ENCODE peak calls at places on chromosomes 1 and 21, in six cellular contexts. One of them, this sample, is unnamed.

GRCh38 chr21:37373539-37373938 is 7.0 kb downstream of the DYRK1A start:
- DNase-seq in lung: no peak
- DNase-seq in lower lobe of right lung: no peak
- DNase-seq in BE2C: no peak
- DNase-seq in left lung: no peak
- DNase-seq in naive thymus-derived CD4-positive, alpha-beta T cell: no peak
- DNase-seq in this sample: no peak

GRCh38 chr1:89692601-89693503 is 59.9 kb downstream of the LRRC8C start:
- DNase-seq in lung: no peak
- DNase-seq in lower lobe of right lung: no peak
- DNase-seq in BE2C: peak; percentile 16
- DNase-seq in left lung: no peak
- DNase-seq in naive thymus-derived CD4-positive, alpha-beta T cell: no peak
- DNase-seq in this sample: no peak

GRCh38 chr1:31164291-31164690 is 75.4 kb downstream of the NKAIN1 start:
- DNase-seq in lung: no peak
- DNase-seq in lower lobe of right lung: no peak
- DNase-seq in BE2C: no peak
- DNase-seq in left lung: no peak
- DNase-seq in naive thymus-derived CD4-positive, alpha-beta T cell: no peak
- DNase-seq in this sample: no peak

GRCh38 chr1:156673387-156674121 is 3.7 kb downstream of the NES start:
- DNase-seq in lung: no peak
- DNase-seq in lower lobe of right lung: no peak
- DNase-seq in BE2C: no peak
- DNase-seq in left lung: peak; percentile 35
- DNase-seq in naive thymus-derived CD4-positive, alpha-beta T cell: no peak
- DNase-seq in this sample: no peak

GRCh38 chr1:161970633-161971032 is 53.0 kb downstream of the OLFML2B start:
- DNase-seq in lung: no peak
- DNase-seq in lower lobe of right lung: no peak
- DNase-seq in BE2C: no peak
- DNase-seq in left lung: peak; percentile 54
- DNase-seq in naive thymus-derived CD4-positive, alpha-beta T cell: no peak
- DNase-seq in this sample: no peak

GRCh38 chr1:9881838-9882249 is 28.2 kb downstream of the CTNNBIP1 start:
- DNase-seq in lung: no peak
- DNase-seq in lower lobe of right lung: no peak
- DNase-seq in BE2C: no peak
- DNase-seq in left lung: peak; percentile 31
- DNase-seq in naive thymus-derived CD4-positive, alpha-beta T cell: no peak
- DNase-seq in this sample: no peak

GRCh38 chr1:234478152-234478480 is 863 bp downstream of the TARBP1 start:
- DNase-seq in lung: peak; percentile 66
- DNase-seq in lower lobe of right lung: peak; percentile 81
- DNase-seq in BE2C: no peak
- DNase-seq in left lung: peak; percentile 92
- DNase-seq in naive thymus-derived CD4-positive, alpha-beta T cell: peak; percentile 75
- DNase-seq in this sample: peak; percentile 87

GRCh38 chr1:38817958-38818705 is 41.4 kb downstream of the RRAGC start:
- DNase-seq in lung: no peak
- DNase-seq in lower lobe of right lung: peak; percentile 61
- DNase-seq in BE2C: peak; percentile 64
- DNase-seq in left lung: peak; percentile 92
- DNase-seq in naive thymus-derived CD4-positive, alpha-beta T cell: peak; percentile 56
- DNase-seq in this sample: no peak

GRCh38 chr1:230542681-230543080 is 99.6 kb upstream of the COG2 start:
- DNase-seq in lung: no peak
- DNase-seq in lower lobe of right lung: no peak
- DNase-seq in BE2C: no peak
- DNase-seq in left lung: no peak
- DNase-seq in naive thymus-derived CD4-positive, alpha-beta T cell: no peak
- DNase-seq in this sample: no peak

GRCh38 chr1:231214918-231215675 is 25.9 kb upstream of the GNPAT start:
- DNase-seq in lung: no peak
- DNase-seq in lower lobe of right lung: no peak
- DNase-seq in BE2C: no peak
- DNase-seq in left lung: no peak
- DNase-seq in naive thymus-derived CD4-positive, alpha-beta T cell: no peak
- DNase-seq in this sample: no peak

GRCh38 chr1:186897008-186897407 is 68.3 kb downstream of the PLA2G4A start:
- DNase-seq in lung: no peak
- DNase-seq in lower lobe of right lung: no peak
- DNase-seq in BE2C: no peak
- DNase-seq in left lung: no peak
- DNase-seq in naive thymus-derived CD4-positive, alpha-beta T cell: no peak
- DNase-seq in this sample: no peak

GRCh38 chr1:232786845-232787455 is 18.3 kb upstream of the MAP10 start:
- DNase-seq in lung: no peak
- DNase-seq in lower lobe of right lung: no peak
- DNase-seq in BE2C: no peak
- DNase-seq in left lung: no peak
- DNase-seq in naive thymus-derived CD4-positive, alpha-beta T cell: no peak
- DNase-seq in this sample: no peak

GRCh38 chr1:8137406-8138244 is 111.5 kb upstream of the ERRFI1 start:
- DNase-seq in lung: no peak
- DNase-seq in lower lobe of right lung: no peak
- DNase-seq in BE2C: no peak
- DNase-seq in left lung: no peak
- DNase-seq in naive thymus-derived CD4-positive, alpha-beta T cell: no peak
- DNase-seq in this sample: no peak

GRCh38 chr1:30612666-30613065 is 110.7 kb downstream of the MATN1 start:
- DNase-seq in lung: no peak
- DNase-seq in lower lobe of right lung: no peak
- DNase-seq in BE2C: no peak
- DNase-seq in left lung: no peak
- DNase-seq in naive thymus-derived CD4-positive, alpha-beta T cell: no peak
- DNase-seq in this sample: no peak

GRCh38 chr1:239772456-239772855 is 319.2 kb upstream of the FMN2 start:
- DNase-seq in lung: no peak
- DNase-seq in lower lobe of right lung: no peak
- DNase-seq in BE2C: no peak
- DNase-seq in left lung: no peak
- DNase-seq in naive thymus-derived CD4-positive, alpha-beta T cell: no peak
- DNase-seq in this sample: no peak

GRCh38 chr1:9129391-9130041 is 614 bp upstream of the GPR157 start:
- DNase-seq in lung: peak; percentile 92
- DNase-seq in lower lobe of right lung: peak; percentile 96
- DNase-seq in BE2C: peak; percentile 76
- DNase-seq in left lung: peak; percentile 98
- DNase-seq in naive thymus-derived CD4-positive, alpha-beta T cell: peak; percentile 83
- DNase-seq in this sample: peak; percentile 97

GRCh38 chr1:96487961-96488360 is 233.6 kb upstream of the PTBP2 start:
- DNase-seq in lung: no peak
- DNase-seq in lower lobe of right lung: no peak
- DNase-seq in BE2C: no peak
- DNase-seq in left lung: no peak
- DNase-seq in naive thymus-derived CD4-positive, alpha-beta T cell: no peak
- DNase-seq in this sample: no peak

GRCh38 chr1:229249854-229250644 is 20.9 kb upstream of the RAB4A start:
- DNase-seq in lung: no peak
- DNase-seq in lower lobe of right lung: no peak
- DNase-seq in BE2C: no peak
- DNase-seq in left lung: no peak
- DNase-seq in naive thymus-derived CD4-positive, alpha-beta T cell: peak; percentile 28
- DNase-seq in this sample: no peak

GRCh38 chr1:26409191-26409751 is 1.3 kb upstream of the LIN28A start:
- DNase-seq in lung: no peak
- DNase-seq in lower lobe of right lung: no peak
- DNase-seq in BE2C: no peak
- DNase-seq in left lung: no peak
- DNase-seq in naive thymus-derived CD4-positive, alpha-beta T cell: no peak
- DNase-seq in this sample: no peak

GRCh38 chr1:167641786-167642500 is 11.9 kb downstream of the RCSD1 start:
- DNase-seq in lung: no peak
- DNase-seq in lower lobe of right lung: no peak
- DNase-seq in BE2C: no peak
- DNase-seq in left lung: no peak
- DNase-seq in naive thymus-derived CD4-positive, alpha-beta T cell: no peak
- DNase-seq in this sample: no peak

GRCh38 chr1:169312084-169312954 is 55.3 kb downstream of the NME7 start:
- DNase-seq in lung: no peak
- DNase-seq in lower lobe of right lung: no peak
- DNase-seq in BE2C: no peak
- DNase-seq in left lung: no peak
- DNase-seq in naive thymus-derived CD4-positive, alpha-beta T cell: no peak
- DNase-seq in this sample: no peak

GRCh38 chr1:23913212-23913880 is at the start of gene CNR2:
- DNase-seq in lung: no peak
- DNase-seq in lower lobe of right lung: no peak
- DNase-seq in BE2C: no peak
- DNase-seq in left lung: no peak
- DNase-seq in naive thymus-derived CD4-positive, alpha-beta T cell: no peak
- DNase-seq in this sample: peak; percentile 64

GRCh38 chr1:226733876-226734414 is 5.1 kb downstream of the ITPKB start:
- DNase-seq in lung: no peak
- DNase-seq in lower lobe of right lung: no peak
- DNase-seq in BE2C: no peak
- DNase-seq in left lung: peak; percentile 14
- DNase-seq in naive thymus-derived CD4-positive, alpha-beta T cell: no peak
- DNase-seq in this sample: no peak

GRCh38 chr1:226733309-226733708 is 5.8 kb downstream of the ITPKB start:
- DNase-seq in lung: no peak
- DNase-seq in lower lobe of right lung: no peak
- DNase-seq in BE2C: no peak
- DNase-seq in left lung: no peak
- DNase-seq in naive thymus-derived CD4-positive, alpha-beta T cell: peak; percentile 21
- DNase-seq in this sample: no peak

GRCh38 chr1:226734611-226735153 is 4.4 kb downstream of the ITPKB start:
- DNase-seq in lung: no peak
- DNase-seq in lower lobe of right lung: no peak
- DNase-seq in BE2C: no peak
- DNase-seq in left lung: no peak
- DNase-seq in naive thymus-derived CD4-positive, alpha-beta T cell: peak; percentile 17
- DNase-seq in this sample: no peak

GRCh38 chr1:226731257-226731893 is 7.7 kb downstream of the ITPKB start:
- DNase-seq in lung: no peak
- DNase-seq in lower lobe of right lung: no peak
- DNase-seq in BE2C: no peak
- DNase-seq in left lung: no peak
- DNase-seq in naive thymus-derived CD4-positive, alpha-beta T cell: no peak
- DNase-seq in this sample: no peak

DNA sequence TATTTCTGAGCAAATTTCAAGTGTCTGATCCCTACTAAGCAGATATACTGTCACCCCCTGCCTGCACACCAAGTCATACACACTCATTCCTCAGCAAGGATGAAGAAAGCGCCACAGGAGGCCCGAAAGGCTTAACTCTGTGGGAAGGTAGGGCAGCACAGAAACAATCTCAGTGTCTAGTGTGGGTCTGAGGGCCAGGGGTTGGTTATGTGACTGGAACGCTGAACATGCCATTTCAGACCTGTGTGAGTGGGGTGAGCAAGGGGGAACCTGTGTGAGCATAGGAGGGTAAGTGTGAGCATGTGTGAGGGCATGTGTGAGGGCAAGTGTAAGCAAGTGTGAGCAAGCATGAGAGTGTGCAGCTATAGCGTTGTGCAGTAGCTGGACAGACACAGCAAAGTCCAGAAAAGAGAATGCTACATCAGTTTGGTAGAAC is 6.2 kb downstream of the ITPKB start:
- DNase-seq in lung: no peak
- DNase-seq in lower lobe of right lung: no peak
- DNase-seq in BE2C: no peak
- DNase-seq in left lung: no peak
- DNase-seq in naive thymus-derived CD4-positive, alpha-beta T cell: peak; percentile 40
- DNase-seq in this sample: no peak
- H3K4me1 ChIP-seq in lung: peaks cover 8% of the 10 kb centered on the region
- H3K4me1 ChIP-seq in lower lobe of right lung: peaks cover 87% of the 10 kb centered on the region
- H3K4me1 ChIP-seq in BE2C: no peaks in the 10 kb centered on the region
- H3K4me1 ChIP-seq in left lung: peaks cover 93% of the 10 kb centered on the region
- H3K4me1 ChIP-seq in naive thymus-derived CD4-positive, alpha-beta T cell: peaks cover 49% of the 10 kb centered on the region
- H3K4me1 ChIP-seq in this sample: peaks cover 6% of the 10 kb centered on the region

DNA sequence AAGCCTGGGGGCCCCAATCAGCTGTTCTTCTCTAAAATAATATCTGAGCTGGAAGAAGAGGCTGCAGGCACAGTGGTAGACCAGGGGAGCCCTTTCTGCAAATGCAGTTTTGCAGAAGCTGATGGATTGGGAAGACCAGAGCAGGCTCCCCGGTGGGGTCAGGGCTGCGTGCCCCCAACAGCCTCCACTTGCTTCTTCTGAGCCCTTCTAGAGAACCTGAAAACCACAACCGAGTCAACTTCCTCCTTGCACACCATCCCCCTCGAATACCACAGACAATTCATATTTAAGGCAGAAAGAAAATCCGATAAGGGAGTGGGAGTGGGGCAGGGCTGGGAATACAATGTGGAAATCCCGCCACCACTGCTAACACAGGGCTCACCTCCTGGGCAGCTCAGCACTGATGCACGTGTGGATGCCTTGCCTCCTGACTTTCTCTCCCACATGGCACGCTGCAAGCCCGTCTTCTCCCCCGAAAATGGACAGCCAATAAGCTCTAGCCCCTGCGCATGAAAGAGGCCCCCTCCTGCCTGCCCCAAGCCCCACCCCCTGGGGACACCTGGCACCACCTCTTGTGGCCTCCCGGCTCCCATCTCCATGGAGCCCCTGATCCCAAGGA is 25.4 kb upstream of the ALDH4A1 start:
- DNase-seq in lung: no peak
- DNase-seq in lower lobe of right lung: no peak
- DNase-seq in BE2C: no peak
- DNase-seq in left lung: no peak
- DNase-seq in naive thymus-derived CD4-positive, alpha-beta T cell: peak; percentile 59
- DNase-seq in this sample: no peak
- H3K4me3 ChIP-seq in lung: no peak overlapping the region
- H3K4me3 ChIP-seq in lower lobe of right lung: peak overlapping the region; percentile 32
- H3K4me3 ChIP-seq in BE2C: no peak overlapping the region
- H3K4me3 ChIP-seq in left lung: no peak overlapping the region
- H3K4me3 ChIP-seq in naive thymus-derived CD4-positive, alpha-beta T cell: peak overlapping the region; percentile 84
- H3K4me3 ChIP-seq in this sample: no peak overlapping the region

DNA sequence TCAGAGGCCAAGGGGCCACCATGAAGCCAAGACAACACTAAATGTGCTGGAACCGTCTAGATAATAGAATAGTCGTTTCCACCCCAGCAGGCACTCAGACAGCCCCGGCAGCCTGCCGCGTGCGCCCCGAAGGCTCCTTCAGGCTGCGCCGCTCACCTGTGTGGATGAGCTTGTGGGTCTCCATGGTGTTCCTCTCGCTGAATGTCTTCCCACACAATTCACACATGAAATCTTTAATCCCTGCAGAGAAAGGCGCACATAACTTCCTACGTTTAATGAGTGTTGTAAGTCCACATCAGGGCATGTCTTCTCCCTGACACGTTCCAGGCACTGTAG is 43.7 kb upstream of the RIPK4 start:
- DNase-seq in lung: no peak
- DNase-seq in lower lobe of right lung: no peak
- DNase-seq in BE2C: no peak
- DNase-seq in left lung: no peak
- DNase-seq in naive thymus-derived CD4-positive, alpha-beta T cell: no peak
- DNase-seq in this sample: no peak
- H3K36me3 ChIP-seq in lung: no peaks in the 10 kb centered on the region
- H3K36me3 ChIP-seq in lower lobe of right lung: peaks cover 38% of the 10 kb centered on the region
- H3K36me3 ChIP-seq in BE2C: peaks cover 9% of the 10 kb centered on the region
- H3K36me3 ChIP-seq in left lung: no peaks in the 10 kb centered on the region
- H3K36me3 ChIP-seq in naive thymus-derived CD4-positive, alpha-beta T cell: peaks cover 4% of the 10 kb centered on the region
- H3K36me3 ChIP-seq in this sample: no peaks in the 10 kb centered on the region

DNA sequence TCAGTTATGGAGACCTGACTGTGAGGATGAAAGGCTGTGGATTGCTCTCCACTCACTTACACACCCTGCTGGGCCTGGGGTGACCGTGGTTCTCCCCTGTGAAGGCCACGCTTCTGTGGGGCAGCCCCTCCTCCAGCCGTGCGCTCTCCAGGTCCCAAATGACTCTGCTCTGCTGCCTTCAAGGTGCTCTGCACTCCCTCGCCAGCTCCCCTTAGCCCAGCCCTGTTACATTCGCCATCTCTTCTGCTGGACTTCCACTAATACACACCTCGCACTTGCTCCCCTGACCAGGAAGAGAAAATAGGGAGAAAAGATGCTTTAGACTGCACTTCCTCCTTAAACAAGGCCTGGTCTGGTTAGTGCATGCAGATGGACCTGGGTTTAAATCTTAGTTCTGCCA is 24.6 kb downstream of the OPTC start:
- DNase-seq in lung: no peak
- DNase-seq in lower lobe of right lung: no peak
- DNase-seq in BE2C: no peak
- DNase-seq in left lung: no peak
- DNase-seq in naive thymus-derived CD4-positive, alpha-beta T cell: no peak
- DNase-seq in this sample: no peak
- H3K4me1 ChIP-seq in lung: peaks cover 4% of the 10 kb centered on the region
- H3K4me1 ChIP-seq in lower lobe of right lung: peaks cover 12% of the 10 kb centered on the region
- H3K4me1 ChIP-seq in BE2C: peaks cover 27% of the 10 kb centered on the region
- H3K4me1 ChIP-seq in left lung: peaks cover 21% of the 10 kb centered on the region
- H3K4me1 ChIP-seq in naive thymus-derived CD4-positive, alpha-beta T cell: no peaks in the 10 kb centered on the region
- H3K4me1 ChIP-seq in this sample: no peaks in the 10 kb centered on the region